ENCODE peak calls at places on chromosomes 4 and X, in seven cellular contexts. A is ascending aorta, X is HCT116, O is body of pancreas, U is foreskin fibroblast, F is BE2C, M is cardiac fibroblast. I is an unnamed sample.
A peak's percentile ranks its signal among the peaks of the same experiment; 100 is the strongest.

GRCh38 chr4:4837921-4838601 is 21.4 kb upstream of the MSX1 start:
- DNase-seq in A (peak; percentile 60), X (no peak), O (no peak), U (no peak), F (no peak), M (no peak), I (no peak)

GRCh38 chr4:67700119-67700873 is 659 bp downstream of the UBA6 start:
- DNase-seq in A (no peak), X (no peak), O (no peak), U (no peak), F (no peak), M (no peak), I (no peak)

GRCh38 chr4:95155759-95156451 is 392.9 kb downstream of the UNC5C start:
- DNase-seq in A (no peak), X (peak; percentile 22), O (no peak), U (peak; percentile 27), F (no peak), M (peak; percentile 49), I (peak; percentile 38)

GRCh38 chr4:185235480-185236154 is 26.2 kb downstream of the SNX25 start:
- DNase-seq in A (no peak), X (no peak), O (peak; percentile 38), U (no peak), F (peak; percentile 22), M (peak; percentile 51), I (no peak)

GRCh38 chr4:4386736-4387392 is at the start of gene NSG1:
- DNase-seq in A (no peak), X (no peak), O (peak; percentile 25), U (peak; percentile 48), F (peak; percentile 78), M (peak; percentile 52), I (no peak)

GRCh38 chr4:2788101-2788500 is 4.8 kb upstream of the SH3BP2 start:
- DNase-seq in A (no peak), X (no peak), O (no peak), U (no peak), F (no peak), M (no peak), I (no peak)

GRCh38 chr4:86302242-86302641 is 57.6 kb downstream of the MAPK10 start:
- DNase-seq in A (no peak), X (no peak), O (peak; percentile 50), U (no peak), F (peak; percentile 20), M (peak; percentile 85), I (peak; percentile 75)

GRCh38 chr4:183183906-183184535 is 85.0 kb downstream of the WWC2 start:
- DNase-seq in A (no peak), X (no peak), O (no peak), U (no peak), F (no peak), M (no peak), I (no peak)

GRCh38 chr4:23930750-23931488 is 41.1 kb upstream of the PPARGC1A start:
- DNase-seq in A (peak; percentile 67), X (no peak), O (peak; percentile 62), U (peak; percentile 57), F (peak; percentile 67), M (peak; percentile 80), I (no peak)

GRCh38 chrX:38669425-38669824 is 108.1 kb downstream of the TSPAN7 start:
- DNase-seq in A (no peak), X (no peak), O (no peak), U (no peak), F (no peak), M (no peak), I (no peak)

GRCh38 chrX:16618422-16618821 is 31.5 kb upstream of the S100G start:
- DNase-seq in A (no peak), X (no peak), O (no peak), U (no peak), F (no peak), M (no peak), I (no peak)

GRCh38 chr4:183100827-183101226 is 1.8 kb downstream of the WWC2 start:
- DNase-seq in A (no peak), X (no peak), O (peak; percentile 35), U (no peak), F (no peak), M (no peak), I (no peak)

GRCh38 chr4:113026556-113026955 is 22.9 kb upstream of the ANK2 start:
- DNase-seq in A (no peak), X (no peak), O (no peak), U (peak; percentile 67), F (no peak), M (peak; percentile 6), I (no peak)

GRCh38 chr4:73208376-73208775 is 50.2 kb downstream of the ANKRD17 start:
- DNase-seq in A (no peak), X (no peak), O (no peak), U (peak; percentile 43), F (no peak), M (peak; percentile 21), I (no peak)

GRCh38 chrX:154308108-154308946 is 12.7 kb downstream of the TKTL1 start:
- DNase-seq in A (peak; percentile 76), X (peak; percentile 24), O (peak; percentile 71), U (peak; percentile 51), F (peak; percentile 66), M (peak; percentile 53), I (no peak)

GRCh38 chr4:79964715-79965345 is 108.2 kb downstream of the ANTXR2 start:
- DNase-seq in A (no peak), X (no peak), O (no peak), U (no peak), F (no peak), M (no peak), I (peak; percentile 23)

GRCh38 chr4:10529891-10530786 is 72.9 kb upstream of the ZNF518B start:
- DNase-seq in A (no peak), X (no peak), O (no peak), U (peak; percentile 24), F (no peak), M (peak; percentile 90), I (peak; percentile 27)

GRCh38 chrX:136954930-136955329 is 74.4 kb upstream of the RBMX start:
- DNase-seq in A (no peak), X (peak; percentile 0), O (no peak), U (peak; percentile 48), F (no peak), M (peak; percentile 60), I (peak; percentile 26)

GRCh38 chr4:8837181-8837811 is 34.3 kb downstream of the HMX1 start:
- DNase-seq in A (no peak), X (no peak), O (no peak), U (no peak), F (no peak), M (no peak), I (no peak)

GRCh38 chrX:40746536-40746935 is 11.2 kb upstream of the MED14 start:
- DNase-seq in A (no peak), X (no peak), O (no peak), U (no peak), F (no peak), M (no peak), I (no peak)

GRCh38 chr4:15042529-15043167 is 40.4 kb downstream of the CPEB2 start:
- DNase-seq in A (no peak), X (no peak), O (no peak), U (no peak), F (no peak), M (peak; percentile 19), I (no peak)

GRCh38 chr4:153113061-153113837 is 91.0 kb upstream of the TRIM2 start:
- DNase-seq in A (no peak), X (no peak), O (no peak), U (no peak), F (no peak), M (peak; percentile 41), I (peak; percentile 97)

GRCh38 chr4:142558851-142559250 is 287.2 kb downstream of the INPP4B start:
- DNase-seq in A (no peak), X (no peak), O (no peak), U (peak; percentile 9), F (no peak), M (peak; percentile 51), I (no peak)

GRCh38 chrX:15277594-15277993 is 7.7 kb upstream of the ASB9 start:
- DNase-seq in A (no peak), X (no peak), O (no peak), U (no peak), F (no peak), M (no peak), I (no peak)

GRCh38 chr4:1172971-1173757 is 781 bp upstream of the SPON2 start:
- DNase-seq in A (no peak), X (no peak), O (peak; percentile 38), U (peak; percentile 93), F (no peak), M (peak; percentile 74), I (no peak)

GRCh38 chrX:69153060-69153730 is 12.1 kb downstream of the PJA1 start:
- DNase-seq in A (peak; percentile 58), X (no peak), O (no peak), U (peak; percentile 39), F (no peak), M (peak; percentile 77), I (no peak)

GRCh38 chrX:39802906-39803305 is 294.9 kb downstream of the BCOR start:
- DNase-seq in A (no peak), X (no peak), O (no peak), U (no peak), F (no peak), M (no peak), I (no peak)

GRCh38 chr4:177667687-177668086 is 225.4 kb upstream of the AGA start:
- DNase-seq in A (no peak), X (no peak), O (no peak), U (no peak), F (no peak), M (no peak), I (no peak)
- TF ChIP-seq CTCF in A (no peak), X (peak; percentile 13), O (no peak), U (no peak), F (peak; percentile 37), M (peak; percentile 26), I (peak; percentile 12)

DNA sequence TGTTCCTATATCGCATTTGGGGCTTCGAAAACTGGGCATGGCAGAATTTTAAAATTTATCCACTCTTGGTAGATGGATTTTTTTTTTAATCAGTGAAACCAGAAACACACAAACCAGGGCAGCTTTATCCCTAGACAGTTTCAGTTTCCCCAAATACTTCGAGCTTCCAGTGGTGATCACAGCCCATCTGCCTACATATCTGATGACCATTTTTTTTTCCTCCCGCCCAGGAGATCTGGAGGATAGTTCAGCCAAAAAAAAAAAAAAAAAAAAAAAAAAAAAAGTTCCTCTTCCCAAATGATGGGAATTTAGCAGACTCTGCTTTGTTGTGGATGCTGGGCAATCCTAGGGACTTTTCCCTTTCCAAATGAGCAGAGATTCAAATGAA is 1.0 kb upstream of the TBC1D9 start:
- DNase-seq in A (no peak), X (no peak), O (no peak), U (peak; percentile 76), F (no peak), M (no peak), I (no peak)
- H3K4me3 ChIP-seq in A (peak overlapping the region; percentile 76), X (peak overlapping the region; percentile 66), O (no peak overlapping the region), U (peak overlapping the region; percentile 83), F (peak overlapping the region; percentile 67), M (peak overlapping the region; percentile 82), I (peak overlapping the region; percentile 57)

GRCh38 chr4:103204114-103204513 is 6.0 kb upstream of the CENPE start:
- DNase-seq in A (no peak), X (peak; percentile 16), O (no peak), U (peak; percentile 25), F (no peak), M (peak; percentile 23), I (no peak)
- TF ChIP-seq CTCF in A (no peak), X (peak; percentile 42), O (peak; percentile 40), U (peak; percentile 22), F (peak; percentile 51), M (peak; percentile 22), I (peak; percentile 37)

DNA sequence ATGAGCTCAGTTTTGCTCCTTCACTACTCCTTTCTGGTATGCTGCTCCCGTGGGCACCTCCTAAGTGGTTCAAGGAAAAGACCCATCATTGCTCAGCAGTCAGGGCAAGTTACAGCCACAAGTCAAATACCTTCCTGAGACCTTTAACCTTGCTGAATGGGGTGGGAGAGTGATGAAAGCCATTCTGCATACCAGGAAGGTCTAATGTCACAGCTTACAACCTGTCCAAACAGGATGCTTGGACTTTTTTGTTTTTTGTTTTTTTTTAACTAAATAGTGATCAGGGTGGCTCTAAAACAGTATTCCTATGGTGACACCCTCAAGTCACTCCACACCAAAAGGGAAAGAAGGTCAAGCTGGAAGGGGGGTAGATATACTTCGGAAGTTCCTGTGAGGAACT is 93.1 kb downstream of the GPC3 start:
- DNase-seq in A (no peak), X (no peak), O (no peak), U (no peak), F (no peak), M (no peak), I (no peak)
- H3K4me3 ChIP-seq in A (no peak overlapping the region), X (no peak overlapping the region), O (no peak overlapping the region), U (no peak overlapping the region), F (no peak overlapping the region), M (no peak overlapping the region), I (no peak overlapping the region)